ENCODE peak calls at places on chromosomes 2 and 18, in four cellular contexts. Q, A, B and N are unnamed samples.

GRCh38 chr18:14919666-14920065 is 171.7 kb downstream of the ANKRD30B start:
- DNase-seq in A (no peak), Q (no peak), B (no peak), N (no peak)

GRCh38 chr2:23475036-23475435 is 90.1 kb downstream of the KLHL29 start:
- DNase-seq in B (no peak), Q (no peak), A (no peak), N (no peak)

GRCh38 chr2:30346475-30347169 is 100.4 kb upstream of the LCLAT1 start:
- DNase-seq in Q (no peak), A (no peak), B (peak), N (peak)

GRCh38 chr2:31070339-31070738 is 67.9 kb downstream of the GALNT14 start:
- DNase-seq in A (no peak), B (no peak), Q (no peak), N (peak)

GRCh38 chr18:3546106-3546505 is 96.1 kb downstream of the TGIF1 start:
- DNase-seq in Q (no peak), A (no peak), B (no peak), N (no peak)

GRCh38 chr2:191862371-191862770 is 15.5 kb upstream of the CAVIN2 start:
- DNase-seq in B (no peak), Q (no peak), A (no peak), N (no peak)

GRCh38 chr2:170235860-170236638 is 58.1 kb downstream of the MYO3B start:
- DNase-seq in B (peak), Q (peak), A (peak), N (peak)

GRCh38 chr18:3836937-3837336 is 387.0 kb downstream of the TGIF1 start:
- DNase-seq in B (no peak), Q (no peak), A (no peak), N (no peak)

GRCh38 chr2:12486205-12487118 is 230.3 kb upstream of the TRIB2 start:
- DNase-seq in A (no peak), Q (no peak), B (peak), N (peak)

GRCh38 chr2:148865515-148865914 is 9.5 kb upstream of the KIF5C start:
- DNase-seq in A (no peak), Q (no peak), B (no peak), N (no peak)

GRCh38 chr2:220504890-220505564 is 877.6 kb downstream of the SLC4A3 start:
- DNase-seq in B (no peak), A (peak), Q (no peak), N (peak)